ENCODE peak calls at places on chromosomes 6 and 20, in four cellular contexts. One of them, this sample, is unnamed.

GRCh38 chr20:40956503-40956902 is 72.1 kb upstream of the TOP1 start:
- DNase-seq in left kidney: no peak
- DNase-seq in stimulated activated naive CD8-positive, alpha-beta T cell treated with anti-CD3 and anti-CD28 coated beads, Interleukin-15, Interleukin-2, amounts not matched to agents 100 U/mL and 50 U/mL, for 24 hours: no peak
- DNase-seq in NCI-H774: no peak
- DNase-seq in this sample: no peak

GRCh38 chr6:71123051-71123450 is 165.6 kb upstream of the OGFRL1 start:
- DNase-seq in left kidney: no peak
- DNase-seq in stimulated activated naive CD8-positive, alpha-beta T cell treated with anti-CD3 and anti-CD28 coated beads, Interleukin-15, Interleukin-2, amounts not matched to agents 100 U/mL and 50 U/mL, for 24 hours: no peak
- DNase-seq in NCI-H774: no peak
- DNase-seq in this sample: no peak

GRCh38 chr6:6610031-6610591 is 21.6 kb downstream of the LY86 start:
- DNase-seq in left kidney: no peak
- DNase-seq in stimulated activated naive CD8-positive, alpha-beta T cell treated with anti-CD3 and anti-CD28 coated beads, Interleukin-15, Interleukin-2, amounts not matched to agents 100 U/mL and 50 U/mL, for 24 hours: peak
- DNase-seq in NCI-H774: no peak
- DNase-seq in this sample: no peak

GRCh38 chr20:53265304-53265875 is 293.2 kb downstream of the TSHZ2 start:
- DNase-seq in left kidney: peak
- DNase-seq in stimulated activated naive CD8-positive, alpha-beta T cell treated with anti-CD3 and anti-CD28 coated beads, Interleukin-15, Interleukin-2, amounts not matched to agents 100 U/mL and 50 U/mL, for 24 hours: no peak
- DNase-seq in NCI-H774: no peak
- DNase-seq in this sample: no peak

GRCh38 chr6:84193140-84193708 is 34.2 kb downstream of the CEP162 start:
- DNase-seq in left kidney: no peak
- DNase-seq in stimulated activated naive CD8-positive, alpha-beta T cell treated with anti-CD3 and anti-CD28 coated beads, Interleukin-15, Interleukin-2, amounts not matched to agents 100 U/mL and 50 U/mL, for 24 hours: no peak
- DNase-seq in NCI-H774: no peak
- DNase-seq in this sample: no peak

GRCh38 chr6:35219683-35220326 is 6.0 kb downstream of the SCUBE3 start:
- DNase-seq in left kidney: peak
- DNase-seq in stimulated activated naive CD8-positive, alpha-beta T cell treated with anti-CD3 and anti-CD28 coated beads, Interleukin-15, Interleukin-2, amounts not matched to agents 100 U/mL and 50 U/mL, for 24 hours: no peak
- DNase-seq in NCI-H774: no peak
- DNase-seq in this sample: no peak

GRCh38 chr6:123589973-123590372 is 46.8 kb downstream of the TRDN start:
- DNase-seq in left kidney: no peak
- DNase-seq in stimulated activated naive CD8-positive, alpha-beta T cell treated with anti-CD3 and anti-CD28 coated beads, Interleukin-15, Interleukin-2, amounts not matched to agents 100 U/mL and 50 U/mL, for 24 hours: no peak
- DNase-seq in NCI-H774: no peak
- DNase-seq in this sample: no peak

GRCh38 chr20:4272225-4272624 is 256.9 kb upstream of the RNF24 start:
- DNase-seq in left kidney: no peak
- DNase-seq in stimulated activated naive CD8-positive, alpha-beta T cell treated with anti-CD3 and anti-CD28 coated beads, Interleukin-15, Interleukin-2, amounts not matched to agents 100 U/mL and 50 U/mL, for 24 hours: no peak
- DNase-seq in NCI-H774: no peak
- DNase-seq in this sample: no peak

GRCh38 chr6:166381381-166381732 is 1.4 kb downstream of the MPC1 start:
- DNase-seq in left kidney: no peak
- DNase-seq in stimulated activated naive CD8-positive, alpha-beta T cell treated with anti-CD3 and anti-CD28 coated beads, Interleukin-15, Interleukin-2, amounts not matched to agents 100 U/mL and 50 U/mL, for 24 hours: no peak
- DNase-seq in NCI-H774: no peak
- DNase-seq in this sample: peak

GRCh38 chr6:97322811-97323210 is 39.8 kb upstream of the MMS22L start:
- DNase-seq in left kidney: no peak
- DNase-seq in stimulated activated naive CD8-positive, alpha-beta T cell treated with anti-CD3 and anti-CD28 coated beads, Interleukin-15, Interleukin-2, amounts not matched to agents 100 U/mL and 50 U/mL, for 24 hours: no peak
- DNase-seq in NCI-H774: no peak
- DNase-seq in this sample: no peak

GRCh38 chr6:111565316-111566221 is 40.1 kb downstream of the TRAF3IP2 start:
- DNase-seq in left kidney: peak
- DNase-seq in stimulated activated naive CD8-positive, alpha-beta T cell treated with anti-CD3 and anti-CD28 coated beads, Interleukin-15, Interleukin-2, amounts not matched to agents 100 U/mL and 50 U/mL, for 24 hours: peak
- DNase-seq in NCI-H774: peak
- DNase-seq in this sample: peak

This sample was measured in NCI-H1105 treated with DMSO at 0.1 percent for 48 hours.